ENCODE peak calls at places on chromosomes 13 and 19, in six cellular contexts. One of them, this sample, is unnamed. For H3K36me3 and H3K4me1, the result is how much of the 10 kb centered on the place peaks cover.

GRCh38 chr13:37640499-37640898 is 41.9 kb upstream of the POSTN start:
- DNase-seq in suprapubic skin: no peak
- DNase-seq in gastrocnemius medialis: no peak
- DNase-seq in uterus: no peak
- DNase-seq in IMR-90: peak
- DNase-seq in upper lobe of left lung: no peak
- DNase-seq in this sample: no peak

GRCh38 chr19:42121666-42122069 is 10.6 kb downstream of the POU2F2 start:
- DNase-seq in suprapubic skin: no peak
- DNase-seq in gastrocnemius medialis: no peak
- DNase-seq in uterus: peak
- DNase-seq in IMR-90: peak
- DNase-seq in upper lobe of left lung: peak
- DNase-seq in this sample: peak

GRCh38 chr13:114142640-114143490 is 10.4 kb upstream of the RASA3 start:
- DNase-seq in suprapubic skin: no peak
- DNase-seq in gastrocnemius medialis: peak
- DNase-seq in uterus: no peak
- DNase-seq in IMR-90: peak
- DNase-seq in upper lobe of left lung: peak
- DNase-seq in this sample: peak

GRCh38 chr19:39428309-39429112 is 7.2 kb downstream of the RPS16 start:
- DNase-seq in suprapubic skin: no peak
- DNase-seq in gastrocnemius medialis: no peak
- DNase-seq in uterus: peak
- DNase-seq in IMR-90: peak
- DNase-seq in upper lobe of left lung: peak
- DNase-seq in this sample: no peak

GRCh38 chr13:49527123-49527522 is 31.4 kb downstream of the PHF11 start:
- DNase-seq in suprapubic skin: no peak
- DNase-seq in gastrocnemius medialis: no peak
- DNase-seq in uterus: no peak
- DNase-seq in IMR-90: no peak
- DNase-seq in upper lobe of left lung: no peak
- DNase-seq in this sample: no peak

GRCh38 chr19:42436006-42436405 is 6.7 kb downstream of the CXCL17 start:
- DNase-seq in suprapubic skin: no peak
- DNase-seq in gastrocnemius medialis: no peak
- DNase-seq in uterus: no peak
- DNase-seq in IMR-90: no peak
- DNase-seq in upper lobe of left lung: peak
- DNase-seq in this sample: no peak

GRCh38 chr19:30635026-30635985 is 263.1 kb downstream of the ZNF536 start:
- DNase-seq in suprapubic skin: no peak
- DNase-seq in gastrocnemius medialis: no peak
- DNase-seq in uterus: no peak
- DNase-seq in IMR-90: no peak
- DNase-seq in upper lobe of left lung: no peak
- DNase-seq in this sample: no peak

GRCh38 chr13:114199961-114200672 is 21.1 kb downstream of the CFAP97D2 start:
- DNase-seq in suprapubic skin: no peak
- DNase-seq in gastrocnemius medialis: no peak
- DNase-seq in uterus: no peak
- DNase-seq in IMR-90: no peak
- DNase-seq in upper lobe of left lung: no peak
- DNase-seq in this sample: no peak

GRCh38 chr13:19597523-19597922 is 35.9 kb upstream of the MPHOSPH8 start:
- DNase-seq in suprapubic skin: no peak
- DNase-seq in gastrocnemius medialis: no peak
- DNase-seq in uterus: no peak
- DNase-seq in IMR-90: peak
- DNase-seq in upper lobe of left lung: no peak
- DNase-seq in this sample: no peak

GRCh38 chr13:114004416-114005205 is 30.7 kb upstream of the C13orf46 start:
- DNase-seq in suprapubic skin: peak
- DNase-seq in gastrocnemius medialis: peak
- DNase-seq in uterus: no peak
- DNase-seq in IMR-90: peak
- DNase-seq in upper lobe of left lung: no peak
- DNase-seq in this sample: no peak

GRCh38 chr19:10624585-10624984 is 768 bp upstream of the SLC44A2 start:
- DNase-seq in suprapubic skin: no peak
- DNase-seq in gastrocnemius medialis: no peak
- DNase-seq in uterus: no peak
- DNase-seq in IMR-90: no peak
- DNase-seq in upper lobe of left lung: no peak
- DNase-seq in this sample: no peak

GRCh38 chr13:27919299-27919933 is 384 bp upstream of the PDX1 start:
- DNase-seq in suprapubic skin: no peak
- DNase-seq in gastrocnemius medialis: no peak
- DNase-seq in uterus: no peak
- DNase-seq in IMR-90: no peak
- DNase-seq in upper lobe of left lung: no peak
- DNase-seq in this sample: no peak

GRCh38 chr13:102355251-102355650 is 46.6 kb downstream of the FGF14 start:
- DNase-seq in suprapubic skin: no peak
- DNase-seq in gastrocnemius medialis: no peak
- DNase-seq in uterus: no peak
- DNase-seq in IMR-90: no peak
- DNase-seq in upper lobe of left lung: no peak
- DNase-seq in this sample: no peak

GRCh38 chr13:30978981-30979956 is 46.8 kb downstream of the TEX26 start:
- DNase-seq in suprapubic skin: no peak
- DNase-seq in gastrocnemius medialis: no peak
- DNase-seq in uterus: no peak
- DNase-seq in IMR-90: no peak
- DNase-seq in upper lobe of left lung: peak
- DNase-seq in this sample: peak

GRCh38 chr13:114130708-114131580 is 1.5 kb downstream of the RASA3 start:
- DNase-seq in suprapubic skin: no peak
- DNase-seq in gastrocnemius medialis: peak
- DNase-seq in uterus: peak
- DNase-seq in IMR-90: peak
- DNase-seq in upper lobe of left lung: peak
- DNase-seq in this sample: no peak

GRCh38 chr13:110819203-110820014 is 95.5 kb downstream of the ANKRD10 start:
- DNase-seq in suprapubic skin: peak
- DNase-seq in gastrocnemius medialis: peak
- DNase-seq in uterus: peak
- DNase-seq in IMR-90: peak
- DNase-seq in upper lobe of left lung: peak
- DNase-seq in this sample: peak

GRCh38 chr13:99803141-99803540 is 168.4 kb downstream of the ZIC5 start:
- DNase-seq in suprapubic skin: no peak
- DNase-seq in gastrocnemius medialis: no peak
- DNase-seq in uterus: no peak
- DNase-seq in IMR-90: no peak
- DNase-seq in upper lobe of left lung: no peak
- DNase-seq in this sample: no peak

GRCh38 chr13:83220241-83220640 is 662.0 kb downstream of the SLITRK1 start:
- DNase-seq in suprapubic skin: no peak
- DNase-seq in gastrocnemius medialis: no peak
- DNase-seq in uterus: no peak
- DNase-seq in IMR-90: peak
- DNase-seq in upper lobe of left lung: no peak
- DNase-seq in this sample: no peak

GRCh38 chr19:2434721-2435265 is 7.4 kb upstream of the TIMM13 start:
- DNase-seq in suprapubic skin: no peak
- DNase-seq in gastrocnemius medialis: no peak
- DNase-seq in uterus: no peak
- DNase-seq in IMR-90: no peak
- DNase-seq in upper lobe of left lung: no peak
- DNase-seq in this sample: no peak
- H3K36me3 ChIP-seq in suprapubic skin: half or more
- H3K36me3 ChIP-seq in gastrocnemius medialis: under half
- H3K36me3 ChIP-seq in uterus: under half
- H3K36me3 ChIP-seq in IMR-90: under half
- H3K36me3 ChIP-seq in upper lobe of left lung: half or more
- H3K36me3 ChIP-seq in this sample: under half

GRCh38 chr19:658916-659839 is 3.8 kb downstream of the RNF126 start:
- DNase-seq in suprapubic skin: no peak
- DNase-seq in gastrocnemius medialis: no peak
- DNase-seq in uterus: no peak
- DNase-seq in IMR-90: no peak
- DNase-seq in upper lobe of left lung: no peak
- DNase-seq in this sample: peak

GRCh38 chr19:658059-658839 is 4.8 kb downstream of the RNF126 start:
- DNase-seq in suprapubic skin: no peak
- DNase-seq in gastrocnemius medialis: no peak
- DNase-seq in uterus: no peak
- DNase-seq in IMR-90: no peak
- DNase-seq in upper lobe of left lung: no peak
- DNase-seq in this sample: no peak

GRCh38 chr19:655691-656090 is 7.3 kb downstream of the RNF126 start:
- DNase-seq in suprapubic skin: no peak
- DNase-seq in gastrocnemius medialis: no peak
- DNase-seq in uterus: no peak
- DNase-seq in IMR-90: no peak
- DNase-seq in upper lobe of left lung: no peak
- DNase-seq in this sample: no peak

GRCh38 chr19:656751-657559 is 6.1 kb downstream of the RNF126 start:
- DNase-seq in suprapubic skin: no peak
- DNase-seq in gastrocnemius medialis: no peak
- DNase-seq in uterus: no peak
- DNase-seq in IMR-90: no peak
- DNase-seq in upper lobe of left lung: no peak
- DNase-seq in this sample: no peak

DNA sequence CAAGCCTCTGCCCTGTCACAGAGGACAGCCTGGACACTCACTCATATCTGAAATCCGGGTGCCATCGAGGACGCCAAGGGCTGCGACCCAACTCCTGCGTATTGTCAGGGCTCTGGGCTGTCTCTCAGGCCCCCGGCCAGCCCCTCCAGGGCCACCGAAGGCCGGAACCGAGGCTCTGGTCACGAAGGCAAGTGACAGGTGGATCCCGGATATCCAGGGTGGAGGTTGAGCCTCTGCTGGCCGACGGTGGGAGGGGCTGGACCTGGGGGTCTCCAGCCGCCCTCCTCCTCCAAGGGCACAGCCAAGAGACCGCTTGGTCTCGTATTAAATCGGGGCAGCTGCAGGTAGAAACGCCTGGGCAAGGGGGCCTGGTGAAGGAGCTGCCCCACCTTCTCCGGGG is 5.4 kb downstream of the RNF126 start:
- DNase-seq in suprapubic skin: no peak
- DNase-seq in gastrocnemius medialis: no peak
- DNase-seq in uterus: no peak
- DNase-seq in IMR-90: no peak
- DNase-seq in upper lobe of left lung: no peak
- DNase-seq in this sample: no peak
- H3K4me1 ChIP-seq in suprapubic skin: half or more
- H3K4me1 ChIP-seq in gastrocnemius medialis: half or more
- H3K4me1 ChIP-seq in uterus: under half
- H3K4me1 ChIP-seq in IMR-90: under half
- H3K4me1 ChIP-seq in upper lobe of left lung: under half
- H3K4me1 ChIP-seq in this sample: under half

DNA sequence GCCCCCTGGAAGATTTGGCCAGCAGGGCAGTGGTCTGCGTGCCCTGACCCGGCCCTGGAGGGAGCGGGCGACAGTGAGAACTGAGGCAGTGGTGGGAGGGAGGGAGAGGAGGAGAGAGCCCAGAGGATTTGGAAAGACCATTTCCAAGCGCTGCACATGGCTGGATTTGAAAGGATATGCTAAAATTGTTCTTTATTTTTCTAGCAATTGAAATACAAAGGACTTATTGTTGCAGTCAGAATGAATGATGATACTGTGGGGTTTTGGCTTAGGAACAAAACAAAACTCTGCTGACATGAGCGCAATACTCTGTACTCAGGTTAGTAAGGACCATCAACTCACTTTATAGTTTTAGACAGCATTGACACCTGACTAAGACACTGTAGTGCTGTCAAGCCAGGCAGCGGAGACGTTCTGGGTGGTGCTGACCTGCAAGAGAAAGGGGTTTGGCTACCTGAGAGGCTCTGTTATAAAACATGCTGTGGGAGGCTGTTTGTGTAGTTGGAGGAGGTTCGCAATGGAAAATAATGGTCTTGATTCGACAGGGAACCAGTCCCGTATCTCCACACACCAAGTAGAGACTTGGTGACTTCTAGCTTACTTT is 69.6 kb downstream of the TNFRSF19 start:
- DNase-seq in suprapubic skin: no peak
- DNase-seq in gastrocnemius medialis: no peak
- DNase-seq in uterus: no peak
- DNase-seq in IMR-90: no peak
- DNase-seq in upper lobe of left lung: no peak
- DNase-seq in this sample: no peak
- TF ChIP-seq POLR2A in suprapubic skin: no peak
- TF ChIP-seq POLR2A in gastrocnemius medialis: no peak
- TF ChIP-seq POLR2A in uterus: no peak
- TF ChIP-seq POLR2A in IMR-90: no peak
- TF ChIP-seq POLR2A in upper lobe of left lung: no peak
- TF ChIP-seq POLR2A in this sample: no peak

GRCh38 chr19:50796128-50796633 is 6.0 kb downstream of the ACP4 start:
- DNase-seq in suprapubic skin: no peak
- DNase-seq in gastrocnemius medialis: no peak
- DNase-seq in uterus: no peak
- DNase-seq in IMR-90: no peak
- DNase-seq in upper lobe of left lung: no peak
- DNase-seq in this sample: no peak
- H3K36me3 ChIP-seq in suprapubic skin: under half
- H3K36me3 ChIP-seq in gastrocnemius medialis: under half
- H3K36me3 ChIP-seq in uterus: under half
- H3K36me3 ChIP-seq in IMR-90: under half
- H3K36me3 ChIP-seq in upper lobe of left lung: under half
- H3K36me3 ChIP-seq in this sample: under half

DNA sequence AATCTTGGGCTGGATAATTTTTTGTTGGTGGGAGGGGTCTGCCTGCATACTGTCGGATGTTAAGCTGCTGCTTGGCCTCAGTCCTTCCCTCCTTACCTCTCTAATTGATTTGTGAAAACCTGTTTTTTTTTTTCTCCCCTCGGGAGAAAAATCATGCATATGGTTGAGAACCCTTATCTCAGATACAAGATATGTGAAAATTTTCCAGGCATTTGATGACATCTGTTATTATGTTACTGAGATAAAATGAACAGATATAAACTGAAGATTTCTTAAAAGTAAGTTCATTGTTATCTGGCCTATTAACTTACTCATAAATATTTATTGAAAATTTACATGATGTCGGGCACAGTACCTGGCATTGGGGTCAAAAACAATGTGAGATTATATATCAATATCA is 1375.7 kb downstream of the PCDH9 start:
- DNase-seq in suprapubic skin: no peak
- DNase-seq in gastrocnemius medialis: no peak
- DNase-seq in uterus: no peak
- DNase-seq in IMR-90: no peak
- DNase-seq in upper lobe of left lung: no peak
- DNase-seq in this sample: no peak
- H3K4me1 ChIP-seq in suprapubic skin: under half
- H3K4me1 ChIP-seq in gastrocnemius medialis: under half
- H3K4me1 ChIP-seq in uterus: under half
- H3K4me1 ChIP-seq in IMR-90: under half
- H3K4me1 ChIP-seq in upper lobe of left lung: under half
- H3K4me1 ChIP-seq in this sample: under half

This sample was measured in right lobe of liver.